ENCODE peak calls at places on chromosomes 4 and X, in six cellular contexts. One of them, this sample, is unnamed.

GRCh38 chr4:53196872-53197759 is 168.7 kb downstream of the SCFD2 start:
- DNase-seq in MV-4-11: peak
- DNase-seq in right cardiac atrium: no peak
- DNase-seq in stimulated activated CD4-positive, alpha-beta T cell treated with anti-CD3 and anti-CD28 coated beads, Interleukin-15, amount 100 ng/mL, for 1 hour: no peak
- DNase-seq in lower leg skin: no peak
- DNase-seq in ACHN: peak
- DNase-seq in this sample: no peak

GRCh38 chrX:10634681-10635161 is 14.3 kb upstream of the MID1 start:
- DNase-seq in stimulated activated CD4-positive, alpha-beta T cell treated with anti-CD3 and anti-CD28 coated beads, Interleukin-15, amount 100 ng/mL, for 1 hour: no peak
- DNase-seq in ACHN: peak
- DNase-seq in MV-4-11: no peak
- DNase-seq in right cardiac atrium: no peak
- DNase-seq in lower leg skin: peak
- DNase-seq in this sample: no peak

GRCh38 chrX:3678287-3678686 is 35.2 kb downstream of the PRKX start:
- DNase-seq in ACHN: no peak
- DNase-seq in right cardiac atrium: no peak
- DNase-seq in stimulated activated CD4-positive, alpha-beta T cell treated with anti-CD3 and anti-CD28 coated beads, Interleukin-15, amount 100 ng/mL, for 1 hour: no peak
- DNase-seq in lower leg skin: no peak
- DNase-seq in MV-4-11: no peak
- DNase-seq in this sample: no peak

GRCh38 chr4:120829113-120829831 is 93.3 kb downstream of the PRDM5 start:
- DNase-seq in lower leg skin: no peak
- DNase-seq in stimulated activated CD4-positive, alpha-beta T cell treated with anti-CD3 and anti-CD28 coated beads, Interleukin-15, amount 100 ng/mL, for 1 hour: no peak
- DNase-seq in ACHN: no peak
- DNase-seq in right cardiac atrium: no peak
- DNase-seq in MV-4-11: no peak
- DNase-seq in this sample: no peak

GRCh38 chr4:8911311-8912088 is 39.9 kb upstream of the HMX1 start:
- DNase-seq in stimulated activated CD4-positive, alpha-beta T cell treated with anti-CD3 and anti-CD28 coated beads, Interleukin-15, amount 100 ng/mL, for 1 hour: no peak
- DNase-seq in lower leg skin: peak
- DNase-seq in MV-4-11: no peak
- DNase-seq in right cardiac atrium: no peak
- DNase-seq in ACHN: no peak
- DNase-seq in this sample: no peak

GRCh38 chr4:123037809-123038208 is 115.4 kb upstream of the NUDT6 start:
- DNase-seq in ACHN: peak
- DNase-seq in MV-4-11: no peak
- DNase-seq in stimulated activated CD4-positive, alpha-beta T cell treated with anti-CD3 and anti-CD28 coated beads, Interleukin-15, amount 100 ng/mL, for 1 hour: no peak
- DNase-seq in right cardiac atrium: no peak
- DNase-seq in lower leg skin: no peak
- DNase-seq in this sample: no peak

GRCh38 chrX:153725039-153725831 is 579 bp downstream of the ABCD1 start:
- DNase-seq in MV-4-11: no peak
- DNase-seq in lower leg skin: no peak
- DNase-seq in stimulated activated CD4-positive, alpha-beta T cell treated with anti-CD3 and anti-CD28 coated beads, Interleukin-15, amount 100 ng/mL, for 1 hour: no peak
- DNase-seq in right cardiac atrium: no peak
- DNase-seq in ACHN: no peak
- DNase-seq in this sample: no peak

GRCh38 chr4:7043521-7044414 is 596 bp downstream of the TADA2B start:
- DNase-seq in MV-4-11: no peak
- DNase-seq in stimulated activated CD4-positive, alpha-beta T cell treated with anti-CD3 and anti-CD28 coated beads, Interleukin-15, amount 100 ng/mL, for 1 hour: peak
- DNase-seq in right cardiac atrium: peak
- DNase-seq in lower leg skin: no peak
- DNase-seq in ACHN: peak
- DNase-seq in this sample: peak

GRCh38 chrX:11446331-11446730 is 153.1 kb downstream of the AMELX start:
- DNase-seq in MV-4-11: no peak
- DNase-seq in ACHN: no peak
- DNase-seq in right cardiac atrium: no peak
- DNase-seq in stimulated activated CD4-positive, alpha-beta T cell treated with anti-CD3 and anti-CD28 coated beads, Interleukin-15, amount 100 ng/mL, for 1 hour: no peak
- DNase-seq in lower leg skin: no peak
- DNase-seq in this sample: no peak

GRCh38 chr4:38237139-38237538 is 276.9 kb downstream of the PTTG2 start:
- DNase-seq in MV-4-11: peak
- DNase-seq in right cardiac atrium: no peak
- DNase-seq in stimulated activated CD4-positive, alpha-beta T cell treated with anti-CD3 and anti-CD28 coated beads, Interleukin-15, amount 100 ng/mL, for 1 hour: no peak
- DNase-seq in ACHN: no peak
- DNase-seq in lower leg skin: no peak
- DNase-seq in this sample: no peak

GRCh38 chrX:27775984-27776383 is 31.8 kb upstream of the MAGEB10 start:
- DNase-seq in right cardiac atrium: no peak
- DNase-seq in lower leg skin: no peak
- DNase-seq in MV-4-11: no peak
- DNase-seq in stimulated activated CD4-positive, alpha-beta T cell treated with anti-CD3 and anti-CD28 coated beads, Interleukin-15, amount 100 ng/mL, for 1 hour: no peak
- DNase-seq in ACHN: no peak
- DNase-seq in this sample: no peak

GRCh38 chr4:132572210-132572609 is 576.9 kb upstream of the PCDH10 start:
- DNase-seq in lower leg skin: no peak
- DNase-seq in MV-4-11: no peak
- DNase-seq in ACHN: no peak
- DNase-seq in stimulated activated CD4-positive, alpha-beta T cell treated with anti-CD3 and anti-CD28 coated beads, Interleukin-15, amount 100 ng/mL, for 1 hour: no peak
- DNase-seq in right cardiac atrium: no peak
- DNase-seq in this sample: no peak

GRCh38 chr4:174041555-174042110 is 241.8 kb downstream of the FBXO8 start:
- DNase-seq in ACHN: no peak
- DNase-seq in stimulated activated CD4-positive, alpha-beta T cell treated with anti-CD3 and anti-CD28 coated beads, Interleukin-15, amount 100 ng/mL, for 1 hour: no peak
- DNase-seq in right cardiac atrium: no peak
- DNase-seq in MV-4-11: no peak
- DNase-seq in lower leg skin: no peak
- DNase-seq in this sample: no peak

GRCh38 chr4:186298034-186298647 is 32.2 kb downstream of the F11 start:
- DNase-seq in MV-4-11: no peak
- DNase-seq in ACHN: no peak
- DNase-seq in lower leg skin: no peak
- DNase-seq in right cardiac atrium: no peak
- DNase-seq in stimulated activated CD4-positive, alpha-beta T cell treated with anti-CD3 and anti-CD28 coated beads, Interleukin-15, amount 100 ng/mL, for 1 hour: no peak
- DNase-seq in this sample: no peak

GRCh38 chrX:11629593-11630211 is 36.0 kb downstream of the ARHGAP6 start:
- DNase-seq in stimulated activated CD4-positive, alpha-beta T cell treated with anti-CD3 and anti-CD28 coated beads, Interleukin-15, amount 100 ng/mL, for 1 hour: no peak
- DNase-seq in ACHN: no peak
- DNase-seq in lower leg skin: peak
- DNase-seq in MV-4-11: no peak
- DNase-seq in right cardiac atrium: peak
- DNase-seq in this sample: no peak

GRCh38 chr4:65096630-65097029 is 573.7 kb downstream of the EPHA5 start:
- DNase-seq in MV-4-11: no peak
- DNase-seq in right cardiac atrium: no peak
- DNase-seq in stimulated activated CD4-positive, alpha-beta T cell treated with anti-CD3 and anti-CD28 coated beads, Interleukin-15, amount 100 ng/mL, for 1 hour: no peak
- DNase-seq in ACHN: no peak
- DNase-seq in lower leg skin: no peak
- DNase-seq in this sample: no peak

GRCh38 chr4:76856183-76856969 is 41.6 kb downstream of the SOWAHB start:
- DNase-seq in right cardiac atrium: no peak
- DNase-seq in MV-4-11: peak
- DNase-seq in lower leg skin: no peak
- DNase-seq in ACHN: no peak
- DNase-seq in stimulated activated CD4-positive, alpha-beta T cell treated with anti-CD3 and anti-CD28 coated beads, Interleukin-15, amount 100 ng/mL, for 1 hour: no peak
- DNase-seq in this sample: no peak

GRCh38 chrX:15269120-15269519 is 763 bp downstream of the ASB9 start:
- DNase-seq in stimulated activated CD4-positive, alpha-beta T cell treated with anti-CD3 and anti-CD28 coated beads, Interleukin-15, amount 100 ng/mL, for 1 hour: no peak
- DNase-seq in MV-4-11: no peak
- DNase-seq in right cardiac atrium: no peak
- DNase-seq in lower leg skin: no peak
- DNase-seq in ACHN: no peak
- DNase-seq in this sample: no peak

GRCh38 chrX:133413218-133413925 is 1.9 kb downstream of the GPC4 start:
- DNase-seq in stimulated activated CD4-positive, alpha-beta T cell treated with anti-CD3 and anti-CD28 coated beads, Interleukin-15, amount 100 ng/mL, for 1 hour: no peak
- DNase-seq in right cardiac atrium: peak
- DNase-seq in MV-4-11: no peak
- DNase-seq in ACHN: no peak
- DNase-seq in lower leg skin: no peak
- DNase-seq in this sample: no peak

GRCh38 chrX:116204947-116205346 is 34.4 kb downstream of the AGTR2 start:
- DNase-seq in MV-4-11: peak
- DNase-seq in right cardiac atrium: no peak
- DNase-seq in stimulated activated CD4-positive, alpha-beta T cell treated with anti-CD3 and anti-CD28 coated beads, Interleukin-15, amount 100 ng/mL, for 1 hour: no peak
- DNase-seq in ACHN: peak
- DNase-seq in lower leg skin: no peak
- DNase-seq in this sample: no peak

GRCh38 chr4:53478671-53479456 is 101.4 kb downstream of the FIP1L1 start:
- DNase-seq in ACHN: no peak
- DNase-seq in stimulated activated CD4-positive, alpha-beta T cell treated with anti-CD3 and anti-CD28 coated beads, Interleukin-15, amount 100 ng/mL, for 1 hour: no peak
- DNase-seq in lower leg skin: no peak
- DNase-seq in MV-4-11: no peak
- DNase-seq in right cardiac atrium: no peak
- DNase-seq in this sample: no peak

GRCh38 chr4:153661215-153661822 is 22.8 kb upstream of the TLR2 start:
- DNase-seq in lower leg skin: no peak
- DNase-seq in right cardiac atrium: no peak
- DNase-seq in MV-4-11: peak
- DNase-seq in ACHN: no peak
- DNase-seq in stimulated activated CD4-positive, alpha-beta T cell treated with anti-CD3 and anti-CD28 coated beads, Interleukin-15, amount 100 ng/mL, for 1 hour: no peak
- DNase-seq in this sample: no peak

GRCh38 chrX:7228226-7228625 is 80.3 kb upstream of the PUDP start:
- DNase-seq in stimulated activated CD4-positive, alpha-beta T cell treated with anti-CD3 and anti-CD28 coated beads, Interleukin-15, amount 100 ng/mL, for 1 hour: no peak
- DNase-seq in right cardiac atrium: no peak
- DNase-seq in lower leg skin: no peak
- DNase-seq in ACHN: no peak
- DNase-seq in MV-4-11: no peak
- DNase-seq in this sample: no peak

GRCh38 chrX:46446727-46447378 is 98.4 kb downstream of the ZNF674 start:
- DNase-seq in stimulated activated CD4-positive, alpha-beta T cell treated with anti-CD3 and anti-CD28 coated beads, Interleukin-15, amount 100 ng/mL, for 1 hour: peak
- DNase-seq in ACHN: peak
- DNase-seq in lower leg skin: peak
- DNase-seq in right cardiac atrium: peak
- DNase-seq in MV-4-11: peak
- DNase-seq in this sample: peak

This sample was measured in lung.